ENCODE peak calls at places on chromosomes 11 and 22, in six cellular contexts. F is activated CD4-positive, alpha-beta T cell treated with anti-CD3 and anti-CD28 coated beads, Interleukin-2, amount 50 U/mL, for 1 hour; K is sigmoid colon; W is GM12891; E is stimulated activated CD8-positive, alpha-beta memory T cell treated with anti-CD3 and anti-CD28 coated beads, Interleukin-4, amount 100 ng/mL, for 48 hours; M is NCI-H1694 treated with DMSO at 0.1 percent for 48 hours. A is an unnamed sample.

GRCh38 chr11:59097113-59097708 is 9.8 kb upstream of the FAM111B start:
- DNase-seq in K (peak; percentile 72), W (no peak), F (peak; percentile 68), M (peak; percentile 34), E (peak; percentile 76), A (peak; percentile 11)

GRCh38 chr22:29022101-29022817 is 39.4 kb downstream of the C22orf31 start:
- DNase-seq in F (no peak), M (no peak), W (no peak), E (no peak), K (no peak), A (no peak)

GRCh38 chr11:46762248-46762647 is 43.2 kb downstream of the F2 start:
- DNase-seq in E (no peak), M (no peak), W (no peak), K (no peak), F (no peak), A (no peak)

GRCh38 chr11:18295316-18295715 is 26.6 kb downstream of the HPS5 start:
- DNase-seq in F (no peak), E (no peak), M (no peak), K (no peak), W (no peak), A (no peak)

GRCh38 chr11:119065369-119065768 is 2.2 kb upstream of the VPS11 start:
- DNase-seq in W (no peak), F (peak; percentile 38), K (no peak), E (peak; percentile 42), M (no peak), A (no peak)

GRCh38 chr22:35835998-35836691 is 118.5 kb downstream of the APOL5 start:
- DNase-seq in K (peak; percentile 76), F (no peak), M (peak; percentile 51), W (no peak), E (no peak), A (no peak)

GRCh38 chr22:46909237-46910030 is 147.0 kb downstream of the TBC1D22A start:
- DNase-seq in F (no peak), K (no peak), M (no peak), W (no peak), E (no peak), A (no peak)

GRCh38 chr11:61555051-61555969 is 25.6 kb downstream of the SYT7 start:
- DNase-seq in E (no peak), K (no peak), F (no peak), M (no peak), W (no peak), A (no peak)

GRCh38 chr22:39348909-39349505 is 784 bp upstream of the SYNGR1 start:
- DNase-seq in M (peak; percentile 68), F (no peak), K (no peak), W (no peak), E (no peak), A (no peak)

GRCh38 chr11:79040348-79040747 is 400.5 kb downstream of the TENM4 start:
- DNase-seq in E (no peak), K (no peak), M (peak; percentile 27), W (no peak), F (no peak), A (no peak)

GRCh38 chr11:3962406-3962840 is 107.0 kb downstream of the STIM1 start:
- DNase-seq in F (no peak), K (no peak), E (no peak), W (no peak), M (no peak), A (peak; percentile 76)

GRCh38 chr22:39236321-39237275 is 8.2 kb downstream of the PDGFB start:
- DNase-seq in F (peak; percentile 23), M (no peak), W (no peak), K (no peak), E (peak; percentile 68), A (no peak)

GRCh38 chr22:39522567-39523300 is 2.4 kb downstream of the ATF4 start:
- DNase-seq in E (peak; percentile 49), F (no peak), M (peak; percentile 65), K (peak; percentile 90), W (no peak), A (no peak)

GRCh38 chr22:37545703-37546435 is 14.4 kb upstream of the CDC42EP1 start:
- DNase-seq in K (peak; percentile 98), E (no peak), F (no peak), W (no peak), M (no peak), A (peak; percentile 95)

GRCh38 chr22:42347281-42347824 is 76.9 kb upstream of the TCF20 start:
- DNase-seq in K (no peak), E (no peak), M (peak; percentile 97), F (no peak), W (no peak), A (no peak)

GRCh38 chr11:10385696-10386095 is 69.4 kb upstream of the AMPD3 start:
- DNase-seq in E (no peak), F (no peak), W (no peak), K (peak; percentile 93), M (peak; percentile 14), A (no peak)

GRCh38 chr11:111465400-111465799 is 46.8 kb downstream of the BTG4 start:
- DNase-seq in F (no peak), M (no peak), E (no peak), W (no peak), K (no peak), A (no peak)

GRCh38 chr11:113647856-113648255 is 58.3 kb downstream of the TMPRSS5 start:
- DNase-seq in M (no peak), F (no peak), W (no peak), K (no peak), E (no peak), A (no peak)

A was measured in brain pericyte.